ENCODE peak calls at places on chromosomes 7 and 10, in six cellular contexts. One of them, this sample, is unnamed.
A peak's percentile ranks its signal among the peaks of the same experiment; 100 is the strongest.

GRCh38 chr7:44709945-44710596 is 38.6 kb upstream of the ZMIZ2 start:
- DNase-seq in GM12878: no peak
- DNase-seq in H1: no peak
- DNase-seq in HepG2: no peak
- DNase-seq in K562: peak; percentile 4
- DNase-seq in SK-N-SH: no peak
- DNase-seq in this sample: no peak

GRCh38 chr7:45384499-45384898 is 189.7 kb upstream of the ADCY1 start:
- DNase-seq in HepG2: no peak
- DNase-seq in GM12878: no peak
- DNase-seq in H1: no peak
- DNase-seq in K562: no peak
- DNase-seq in SK-N-SH: no peak
- DNase-seq in this sample: no peak

GRCh38 chr10:55398463-55398862 is 597.4 kb upstream of the PCDH15 start:
- DNase-seq in K562: no peak
- DNase-seq in H1: no peak
- DNase-seq in SK-N-SH: no peak
- DNase-seq in GM12878: no peak
- DNase-seq in HepG2: no peak
- DNase-seq in this sample: no peak

GRCh38 chr7:125780153-125780552 is 850.5 kb upstream of the POT1 start:
- DNase-seq in SK-N-SH: no peak
- DNase-seq in K562: no peak
- DNase-seq in HepG2: no peak
- DNase-seq in GM12878: no peak
- DNase-seq in H1: no peak
- DNase-seq in this sample: no peak

GRCh38 chr7:126803060-126803665 is 449.6 kb downstream of the GRM8 start:
- DNase-seq in SK-N-SH: peak; percentile 69
- DNase-seq in HepG2: peak; percentile 67
- DNase-seq in GM12878: peak; percentile 53
- DNase-seq in K562: peak; percentile 77
- DNase-seq in H1: peak; percentile 5
- DNase-seq in this sample: peak; percentile 32

GRCh38 chr10:92240289-92241157 is 50.4 kb downstream of the CPEB3 start:
- DNase-seq in H1: no peak
- DNase-seq in HepG2: peak; percentile 75
- DNase-seq in GM12878: peak; percentile 53
- DNase-seq in K562: peak; percentile 31
- DNase-seq in SK-N-SH: peak; percentile 76
- DNase-seq in this sample: peak; percentile 89

GRCh38 chr10:97336446-97336845 is 1.9 kb upstream of the FRAT2 start:
- DNase-seq in SK-N-SH: no peak
- DNase-seq in H1: no peak
- DNase-seq in HepG2: no peak
- DNase-seq in GM12878: no peak
- DNase-seq in K562: no peak
- DNase-seq in this sample: no peak

GRCh38 chr7:137073571-137074325 is 205.3 kb downstream of the CHRM2 start:
- DNase-seq in HepG2: no peak
- DNase-seq in K562: no peak
- DNase-seq in GM12878: no peak
- DNase-seq in H1: no peak
- DNase-seq in SK-N-SH: no peak
- DNase-seq in this sample: no peak

GRCh38 chr10:51103818-51104217 is 29.5 kb downstream of the PRKG1 start:
- DNase-seq in SK-N-SH: no peak
- DNase-seq in H1: no peak
- DNase-seq in K562: no peak
- DNase-seq in HepG2: no peak
- DNase-seq in GM12878: no peak
- DNase-seq in this sample: no peak

GRCh38 chr7:17109017-17109416 is 189.4 kb upstream of the AHR start:
- DNase-seq in HepG2: no peak
- DNase-seq in H1: no peak
- DNase-seq in GM12878: no peak
- DNase-seq in SK-N-SH: no peak
- DNase-seq in K562: no peak
- DNase-seq in this sample: no peak

GRCh38 chr7:101733713-101734475 is 83.5 kb upstream of the CUX1 start:
- DNase-seq in H1: no peak
- DNase-seq in HepG2: peak; percentile 57
- DNase-seq in GM12878: no peak
- DNase-seq in SK-N-SH: peak; percentile 66
- DNase-seq in K562: peak; percentile 82
- DNase-seq in this sample: no peak

GRCh38 chr7:34451923-34452322 is 206.1 kb upstream of the NPSR1 start:
- DNase-seq in HepG2: no peak
- DNase-seq in K562: no peak
- DNase-seq in SK-N-SH: no peak
- DNase-seq in GM12878: no peak
- DNase-seq in H1: no peak
- DNase-seq in this sample: no peak

GRCh38 chr7:34453150-34453549 is 204.9 kb upstream of the NPSR1 start:
- DNase-seq in GM12878: no peak
- DNase-seq in SK-N-SH: no peak
- DNase-seq in K562: no peak
- DNase-seq in H1: no peak
- DNase-seq in HepG2: no peak
- DNase-seq in this sample: no peak

GRCh38 chr7:34452363-34452762 is 205.7 kb upstream of the NPSR1 start:
- DNase-seq in GM12878: no peak
- DNase-seq in HepG2: no peak
- DNase-seq in H1: no peak
- DNase-seq in SK-N-SH: no peak
- DNase-seq in K562: no peak
- DNase-seq in this sample: no peak

GRCh38 chr7:34457329-34457728 is 200.7 kb upstream of the NPSR1 start:
- DNase-seq in K562: no peak
- DNase-seq in SK-N-SH: no peak
- DNase-seq in H1: no peak
- DNase-seq in GM12878: no peak
- DNase-seq in HepG2: no peak
- DNase-seq in this sample: no peak

DNA sequence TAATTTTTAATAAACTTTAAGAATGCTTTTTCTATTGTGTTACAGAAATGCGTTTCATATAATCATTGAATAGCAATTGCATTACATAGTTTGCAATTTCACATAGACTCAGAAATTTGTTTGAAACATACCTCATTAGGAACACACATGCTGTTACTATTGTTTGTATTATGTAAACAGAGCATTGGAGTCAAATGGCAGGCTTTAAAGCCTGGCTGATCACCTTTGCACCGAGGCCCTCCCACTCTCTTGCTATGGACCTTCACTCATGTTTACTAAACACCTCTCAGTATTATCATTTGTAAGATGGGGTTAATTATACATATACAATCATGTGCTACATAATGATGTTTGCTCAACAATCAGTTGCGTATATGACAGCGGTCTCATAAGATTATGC is 203.6 kb upstream of the NPSR1 start:
- DNase-seq in GM12878: no peak
- DNase-seq in K562: no peak
- DNase-seq in H1: no peak
- DNase-seq in HepG2: peak; percentile 43
- DNase-seq in SK-N-SH: no peak
- DNase-seq in this sample: no peak
- TF ChIP-seq GABPA in GM12878: no peak
- TF ChIP-seq GABPA in K562: no peak
- TF ChIP-seq GABPA in H1: no peak
- TF ChIP-seq GABPA in HepG2: no peak
- TF ChIP-seq GABPA in SK-N-SH: no peak
- TF ChIP-seq GABPA in this sample: no peak

GRCh38 chr10:82762641-82763040 is 887.6 kb downstream of the NRG3 start:
- DNase-seq in SK-N-SH: no peak
- DNase-seq in GM12878: no peak
- DNase-seq in K562: no peak
- DNase-seq in H1: no peak
- DNase-seq in HepG2: no peak
- DNase-seq in this sample: no peak
- H3K27ac ChIP-seq in SK-N-SH: no peak overlapping the region
- H3K27ac ChIP-seq in GM12878: no peak overlapping the region
- H3K27ac ChIP-seq in K562: no peak overlapping the region
- H3K27ac ChIP-seq in H1: no peak overlapping the region
- H3K27ac ChIP-seq in HepG2: no peak overlapping the region
- H3K27ac ChIP-seq in this sample: no peak overlapping the region

GRCh38 chr10:23383637-23384036 is 39.0 kb upstream of the C10orf67 start:
- DNase-seq in HepG2: no peak
- DNase-seq in H1: no peak
- DNase-seq in K562: no peak
- DNase-seq in SK-N-SH: no peak
- DNase-seq in GM12878: no peak
- DNase-seq in this sample: no peak
- TF ChIP-seq GABPA in HepG2: no peak
- TF ChIP-seq GABPA in H1: no peak
- TF ChIP-seq GABPA in K562: no peak
- TF ChIP-seq GABPA in SK-N-SH: no peak
- TF ChIP-seq GABPA in GM12878: no peak
- TF ChIP-seq GABPA in this sample: no peak

DNA sequence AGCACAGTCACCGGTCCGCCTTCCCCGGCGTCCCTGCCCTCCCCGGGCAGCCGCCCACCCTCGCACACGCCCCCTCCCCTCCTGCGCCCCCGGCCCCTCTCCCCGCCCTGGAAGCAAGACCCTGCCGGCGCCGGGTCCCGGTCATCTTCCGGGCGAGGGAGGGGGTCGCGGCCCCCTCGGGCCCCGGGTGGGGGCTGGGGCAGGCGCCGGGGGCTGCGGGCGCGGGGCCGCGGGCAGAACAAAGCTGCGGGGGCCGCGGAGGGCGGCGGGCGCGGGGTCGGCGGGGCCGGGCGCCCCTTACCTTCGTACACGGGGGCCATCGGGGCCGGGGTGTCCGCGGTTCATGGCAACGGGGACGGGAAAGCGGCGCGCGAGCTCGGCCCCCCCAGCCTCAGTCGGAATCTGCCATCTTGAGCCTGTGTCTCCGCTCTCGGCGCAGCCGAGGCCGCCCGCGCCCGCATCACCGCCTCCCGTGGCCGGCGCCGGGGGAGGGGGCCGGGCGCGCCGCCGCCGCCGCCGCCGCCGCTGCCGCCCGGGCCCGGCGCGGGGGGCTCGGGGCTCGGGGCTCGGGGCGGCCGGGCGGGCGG is 401 bp downstream of the HIPK2 start:
- DNase-seq in H1: no peak
- DNase-seq in GM12878: no peak
- DNase-seq in HepG2: no peak
- DNase-seq in K562: peak; percentile 72
- DNase-seq in SK-N-SH: peak; percentile 89
- DNase-seq in this sample: peak; percentile 20
- H3K27ac ChIP-seq in H1: no peak overlapping the region
- H3K27ac ChIP-seq in GM12878: peak overlapping the region; percentile 64
- H3K27ac ChIP-seq in HepG2: peak overlapping the region; percentile 92
- H3K27ac ChIP-seq in K562: peak overlapping the region; percentile 62
- H3K27ac ChIP-seq in SK-N-SH: peak overlapping the region; percentile 97
- H3K27ac ChIP-seq in this sample: peak overlapping the region; percentile 70

GRCh38 chr10:19652750-19653149 is 163.5 kb upstream of the PLXDC2 start:
- DNase-seq in K562: no peak
- DNase-seq in H1: no peak
- DNase-seq in SK-N-SH: no peak
- DNase-seq in HepG2: no peak
- DNase-seq in GM12878: no peak
- DNase-seq in this sample: no peak
- TF ChIP-seq GABPA in K562: no peak
- TF ChIP-seq GABPA in H1: no peak
- TF ChIP-seq GABPA in SK-N-SH: no peak
- TF ChIP-seq GABPA in HepG2: no peak
- TF ChIP-seq GABPA in GM12878: no peak
- TF ChIP-seq GABPA in this sample: no peak

GRCh38 chr10:72096115-72097000 is 8.0 kb upstream of the SPOCK2 start:
- DNase-seq in H1: no peak
- DNase-seq in HepG2: peak; percentile 72
- DNase-seq in SK-N-SH: no peak
- DNase-seq in GM12878: no peak
- DNase-seq in K562: peak; percentile 51
- DNase-seq in this sample: no peak

GRCh38 chr10:72095195-72095594 is 6.8 kb upstream of the SPOCK2 start:
- DNase-seq in HepG2: no peak
- DNase-seq in SK-N-SH: no peak
- DNase-seq in GM12878: no peak
- DNase-seq in H1: no peak
- DNase-seq in K562: no peak
- DNase-seq in this sample: no peak

GRCh38 chr10:72097448-72098300 is 9.3 kb upstream of the SPOCK2 start:
- DNase-seq in H1: no peak
- DNase-seq in HepG2: peak; percentile 98
- DNase-seq in K562: peak; percentile 57
- DNase-seq in SK-N-SH: no peak
- DNase-seq in GM12878: no peak
- DNase-seq in this sample: no peak

GRCh38 chr10:72098301-72099053 is 10.1 kb upstream of the SPOCK2 start:
- DNase-seq in HepG2: peak; percentile 96
- DNase-seq in H1: no peak
- DNase-seq in GM12878: no peak
- DNase-seq in K562: no peak
- DNase-seq in SK-N-SH: no peak
- DNase-seq in this sample: no peak

GRCh38 chr10:72099054-72099921 is 10.9 kb upstream of the SPOCK2 start:
- DNase-seq in GM12878: no peak
- DNase-seq in HepG2: peak; percentile 28
- DNase-seq in SK-N-SH: no peak
- DNase-seq in K562: no peak
- DNase-seq in H1: no peak
- DNase-seq in this sample: no peak
- H3K27ac ChIP-seq in GM12878: no peak overlapping the region
- H3K27ac ChIP-seq in HepG2: peak overlapping the region; percentile 93
- H3K27ac ChIP-seq in SK-N-SH: no peak overlapping the region
- H3K27ac ChIP-seq in K562: peak overlapping the region; percentile 63
- H3K27ac ChIP-seq in H1: no peak overlapping the region
- H3K27ac ChIP-seq in this sample: no peak overlapping the region

DNA sequence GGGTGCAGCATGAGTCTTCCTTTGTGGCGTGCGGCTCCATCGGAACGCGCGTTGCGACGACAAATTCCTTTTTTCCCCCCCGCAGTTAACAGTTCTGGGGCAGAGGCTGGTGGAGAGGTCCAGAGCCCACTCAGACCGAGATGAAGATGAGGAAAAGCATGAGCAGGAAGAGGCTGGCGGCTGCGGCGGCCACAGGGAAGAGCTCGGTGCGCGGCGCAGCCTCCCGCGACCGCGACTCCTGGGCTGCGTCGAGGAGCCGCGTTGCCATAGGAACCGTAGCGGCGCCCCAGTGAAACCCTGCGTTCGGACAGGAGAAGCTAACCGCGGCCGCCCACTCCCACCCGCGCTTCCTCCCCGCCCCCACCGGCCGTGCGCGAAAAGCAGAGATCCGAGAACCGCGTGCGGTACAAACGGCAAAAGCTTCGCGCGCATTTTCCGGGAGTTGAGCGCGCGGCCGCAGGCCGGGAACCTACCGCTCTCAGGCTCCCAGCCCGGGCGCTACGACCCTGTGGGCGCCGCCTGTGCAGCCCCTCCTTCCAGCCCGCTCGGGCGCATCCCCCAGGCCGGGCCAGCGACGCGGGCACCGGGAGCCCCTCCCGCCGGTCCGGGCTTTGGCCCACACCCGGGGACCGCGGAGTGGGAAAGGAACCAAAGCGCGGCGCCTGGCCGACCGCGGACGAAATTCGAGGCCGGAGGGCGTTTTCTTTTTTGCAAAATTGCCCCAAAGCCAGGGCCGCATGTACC is 130.7 kb downstream of the SPAG6 start:
- DNase-seq in SK-N-SH: peak; percentile 76
- DNase-seq in H1: no peak
- DNase-seq in HepG2: no peak
- DNase-seq in K562: no peak
- DNase-seq in GM12878: no peak
- DNase-seq in this sample: peak; percentile 1
- TF ChIP-seq GABPA in SK-N-SH: no peak
- TF ChIP-seq GABPA in H1: no peak
- TF ChIP-seq GABPA in HepG2: no peak
- TF ChIP-seq GABPA in K562: no peak
- TF ChIP-seq GABPA in GM12878: no peak
- TF ChIP-seq GABPA in this sample: no peak

This sample was measured in HL-60.